ENCODE peak calls at places on chromosomes 13 and 19, in four cellular contexts. E, G, T and M are unnamed samples.
A peak's percentile ranks its signal among the peaks of the same experiment; 100 is the strongest.

GRCh38 chr13:44954210-44954609 is 35.1 kb downstream of the NUFIP1 start:
- DNase-seq in E (no peak), G (no peak), T (no peak), M (no peak)

GRCh38 chr13:72985610-72986009 is 73.2 kb upstream of the KLF5 start:
- DNase-seq in E (no peak), G (no peak), T (no peak), M (no peak)

GRCh38 chr13:112132619-112133018 is 65.7 kb downstream of the SOX1 start:
- DNase-seq in E (no peak), G (no peak), T (no peak), M (no peak)

GRCh38 chr13:41694902-41695301 is 237.6 kb downstream of the RGCC start:
- DNase-seq in E (no peak), G (peak; percentile 55), T (peak; percentile 74), M (no peak)

GRCh38 chr13:86826232-86826631 is 844.9 kb upstream of the SLITRK5 start:
- DNase-seq in E (no peak), G (no peak), T (no peak), M (no peak)

GRCh38 chr19:7902796-7903243 is 857 bp upstream of the MAP2K7 start:
- DNase-seq in E (no peak), G (no peak), T (no peak), M (no peak)

GRCh38 chr13:70960841-70961443 is 852.7 kb upstream of the KLHL1 start:
- DNase-seq in E (no peak), G (peak; percentile 30), T (peak; percentile 4), M (peak; percentile 16)

GRCh38 chr13:26324867-26325266 is 70.9 kb downstream of the CDK8 start:
- DNase-seq in E (no peak), G (no peak), T (no peak), M (no peak)

GRCh38 chr19:51799311-51799997 is 4.5 kb downstream of the FPR3 start:
- DNase-seq in E (peak; percentile 20), G (no peak), T (peak; percentile 95), M (no peak)

GRCh38 chr13:47036291-47037008 is 139.6 kb upstream of the HTR2A start:
- DNase-seq in E (no peak), G (no peak), T (no peak), M (no peak)

GRCh38 chr19:29714371-29714952 is 599 bp downstream of the C19orf12 start:
- DNase-seq in E (no peak), G (no peak), T (peak; percentile 26), M (no peak)

GRCh38 chr19:343451-343931 is 1.1 kb downstream of the MIER2 start:
- DNase-seq in E (no peak), G (no peak), T (peak; percentile 39), M (no peak)

GRCh38 chr13:112741835-112742570 is 52.2 kb downstream of the ATP11A start:
- DNase-seq in E (no peak), G (no peak), T (no peak), M (no peak)

GRCh38 chr13:102152790-102153189 is 249.1 kb downstream of the FGF14 start:
- DNase-seq in E (no peak), G (no peak), T (no peak), M (no peak)

GRCh38 chr13:46307554-46307953 is 79.5 kb downstream of the RUBCNL start:
- DNase-seq in E (no peak), G (no peak), T (no peak), M (no peak)

GRCh38 chr13:100650321-100650720 is 24.3 kb downstream of the TMTC4 start:
- DNase-seq in E (peak; percentile 80), G (no peak), T (no peak), M (no peak)

GRCh38 chr19:31567776-31568175 is 218.5 kb upstream of the TSHZ3 start:
- DNase-seq in E (no peak), G (no peak), T (no peak), M (no peak)

GRCh38 chr19:19304186-19304975 is 15.9 kb downstream of the SUGP1 start:
- DNase-seq in E (no peak), G (no peak), T (peak; percentile 7), M (no peak)

GRCh38 chr13:110262494-110262893 is 44.5 kb downstream of the COL4A1 start:
- DNase-seq in E (no peak), G (no peak), T (no peak), M (no peak)

GRCh38 chr19:1566392-1567115 is 1.6 kb downstream of the MEX3D start:
- DNase-seq in E (peak; percentile 80), G (no peak), T (peak; percentile 93), M (peak; percentile 72)

GRCh38 chr19:19321143-19321577 is 531 bp downstream of the MAU2 start:
- DNase-seq in E (no peak), G (no peak), T (no peak), M (no peak)

GRCh38 chr13:30049692-30050091 is 199.3 kb upstream of the UBL3 start:
- DNase-seq in E (no peak), G (no peak), T (no peak), M (no peak)

GRCh38 chr19:34274827-34275625 is 20.7 kb downstream of the GARRE1 start:
- DNase-seq in E (no peak), G (peak; percentile 58), T (peak; percentile 79), M (no peak)

GRCh38 chr13:108830916-108831315 is 201.5 kb downstream of the MYO16 start:
- DNase-seq in E (no peak), G (no peak), T (no peak), M (no peak)

GRCh38 chr19:2812414-2813234 is 7.0 kb upstream of the ZNF554 start:
- DNase-seq in E (no peak), G (no peak), T (no peak), M (no peak)

GRCh38 chr13:67557642-67558241 is 327.6 kb upstream of the PCDH9 start:
- DNase-seq in E (no peak), G (no peak), T (no peak), M (no peak)

GRCh38 chr19:42288411-42288810 is 13.5 kb upstream of the PRR19 start:
- DNase-seq in E (no peak), G (no peak), T (no peak), M (no peak)

GRCh38 chr13:79018166-79018565 is 359.2 kb upstream of the OBI1 start:
- DNase-seq in E (no peak), G (no peak), T (no peak), M (no peak)

GRCh38 chr19:30339624-30340525 is 32.3 kb upstream of the ZNF536 start:
- DNase-seq in E (no peak), G (no peak), T (no peak), M (no peak)

GRCh38 chr19:39203372-39204341 is at the start of gene SYCN:
- DNase-seq in E (no peak), G (no peak), T (peak; percentile 10), M (no peak)

GRCh38 chr13:49307365-49307764 is 59.6 kb downstream of the CDADC1 start:
- DNase-seq in E (no peak), G (no peak), T (no peak), M (no peak)

GRCh38 chr13:40547545-40548322 is 118.7 kb downstream of the FOXO1 start:
- DNase-seq in E (no peak), G (no peak), T (no peak), M (no peak)

GRCh38 chr19:24046550-24046949 is 40.4 kb upstream of the ZNF254 start:
- DNase-seq in E (no peak), G (no peak), T (no peak), M (no peak)

GRCh38 chr13:99123101-99124045 is 77.3 kb upstream of the UBAC2 start:
- DNase-seq in E (no peak), G (no peak), T (peak; percentile 69), M (no peak)

GRCh38 chr13:61761690-61762089 is 346.0 kb upstream of the PCDH20 start:
- DNase-seq in E (no peak), G (no peak), T (no peak), M (no peak)

GRCh38 chr19:29655648-29656335 is 9.5 kb upstream of the PLEKHF1 start:
- DNase-seq in E (no peak), G (no peak), T (no peak), M (no peak)

GRCh38 chr19:4504874-4505569 is 13.3 kb downstream of the PLIN4 start:
- DNase-seq in E (no peak), G (no peak), T (no peak), M (no peak)